ENCODE peak calls at places on chromosomes 7 and 10, in nine cellular contexts. J is memory B cell; D is cerebellum; Y is CD8-positive, alpha-beta T cell; T is germinal center; X is NCI-H748 treated with DMSO at 0.1 percent for 48 hours; O is effector CD4-positive, alpha-beta T cell; L is stimulated activated CD8-positive, alpha-beta memory T cell treated with anti-CD3 and anti-CD28 coated beads, Interleukin-2, amount 100 ng/mL, for 1 hour; A is left cardiac atrium. I is an unnamed sample.

GRCh38 chr10:28631896-28632596 is 45.3 kb upstream of the BAMBI start:
- DNase-seq in J (no peak), O (no peak), D (no peak), T (no peak), L (no peak), Y (no peak), X (no peak), A (no peak), I (no peak)

GRCh38 chr7:50801907-50802306 is 19.2 kb upstream of the GRB10 start:
- DNase-seq in J (no peak), O (no peak), Y (no peak), X (no peak), D (no peak), L (no peak), T (no peak), A (no peak), I (no peak)

GRCh38 chr7:44147026-44147881 is 6.1 kb upstream of the MYL7 start:
- DNase-seq in O (no peak), Y (no peak), D (no peak), J (no peak), X (no peak), A (no peak), L (no peak), T (no peak), I (no peak)

GRCh38 chr10:68871105-68871711 is 29.9 kb upstream of the DDX50 start:
- DNase-seq in X (peak; percentile 29), O (no peak), J (no peak), T (no peak), D (no peak), Y (no peak), A (no peak), L (no peak), I (no peak)

GRCh38 chr10:131547129-131547799 is 235.7 kb upstream of the TCERG1L start:
- DNase-seq in O (no peak), J (no peak), T (no peak), Y (no peak), X (no peak), D (no peak), L (no peak), A (no peak), I (no peak)

GRCh38 chr10:106515206-106515790 is 649.2 kb downstream of the SORCS1 start:
- DNase-seq in X (no peak), J (no peak), O (no peak), A (no peak), Y (no peak), T (no peak), L (no peak), D (no peak), I (no peak)

GRCh38 chr7:47635091-47636090 is 53.5 kb upstream of the TNS3 start:
- DNase-seq in L (no peak), Y (no peak), A (no peak), D (no peak), X (peak; percentile 55), J (no peak), T (no peak), O (no peak), I (peak; percentile 74)

GRCh38 chr7:151873402-151873965 is 3.4 kb downstream of the PRKAG2 start:
- DNase-seq in A (no peak), D (no peak), T (no peak), O (no peak), L (no peak), X (no peak), Y (no peak), J (no peak), I (no peak)

GRCh38 chr7:65951837-65952578 is 30.0 kb downstream of the GUSB start:
- DNase-seq in D (no peak), O (no peak), A (no peak), T (no peak), L (no peak), J (no peak), Y (no peak), X (no peak), I (no peak)

GRCh38 chr10:64558094-64558870 is 1037.1 kb downstream of the REEP3 start:
- DNase-seq in Y (no peak), J (no peak), O (no peak), D (no peak), T (no peak), X (no peak), L (no peak), A (no peak), I (no peak)

GRCh38 chr7:146074195-146074765 is 42.3 kb upstream of the CNTNAP2 start:
- DNase-seq in Y (no peak), T (no peak), D (no peak), J (no peak), A (no peak), X (no peak), O (no peak), L (no peak), I (no peak)

GRCh38 chr7:3559178-3559765 is 258.2 kb downstream of the SDK1 start:
- DNase-seq in X (peak; percentile 38), D (no peak), O (no peak), L (no peak), J (no peak), A (no peak), T (no peak), Y (no peak), I (no peak)

I was measured in RWPE2.